ENCODE peak calls at places on chromosome 18, in ten cellular contexts. D is GM23338, E is AG04450, C is heart right ventricle, P is fibroblast of villous mesenchyme, Z is AG09309, G is OCI-LY7, S is uterus, J is A549, I is progenitor cell of endocrine pancreas. V is an unnamed sample.

GRCh38 chr18:26655614-26656400 is 107.5 kb upstream of the KCTD1 start:
- DNase-seq in J (peak), G (no peak), D (peak), P (peak), E (no peak), Z (no peak), S (peak), I (peak), C (peak), V (peak)

GRCh38 chr18:74456017-74456408 is 1.1 kb downstream of the DIPK1C start:
- DNase-seq in J (no peak), C (no peak), D (no peak), G (no peak), Z (no peak), P (no peak), S (no peak), E (no peak), I (no peak), V (no peak)

GRCh38 chr18:77087391-77088141 is 45.0 kb downstream of the MBP start:
- DNase-seq in J (no peak), P (peak), Z (no peak), G (no peak), S (peak), D (peak), I (peak), E (no peak), C (peak), V (peak)

GRCh38 chr18:32714571-32715148 is 58.2 kb downstream of the KLHL14 start:
- DNase-seq in D (peak), G (peak), P (peak), C (no peak), J (peak), Z (peak), S (no peak), I (peak), E (peak), V (no peak)

GRCh38 chr18:65352183-65352582 is 398.6 kb upstream of the CDH7 start:
- DNase-seq in I (no peak), Z (no peak), D (no peak), J (no peak), G (no peak), E (no peak), S (no peak), C (no peak), P (no peak), V (no peak)

GRCh38 chr18:9017900-9018217 is 84.6 kb upstream of the NDUFV2 start:
- DNase-seq in E (no peak), Z (no peak), S (no peak), G (no peak), I (no peak), C (no peak), D (no peak), P (no peak), J (no peak), V (no peak)

GRCh38 chr18:61635901-61636528 is 256.8 kb downstream of the RNF152 start:
- DNase-seq in C (peak), D (peak), I (peak), J (peak), E (peak), G (peak), S (peak), Z (peak), P (peak), V (peak)

GRCh38 chr18:59881728-59882685 is 17.8 kb upstream of the PMAIP1 start:
- DNase-seq in G (no peak), J (peak), Z (no peak), I (no peak), E (no peak), C (no peak), S (no peak), P (peak), D (no peak), V (no peak)

GRCh38 chr18:75475228-75475627 is 47.7 kb upstream of the SMIM21 start:
- DNase-seq in I (no peak), E (peak), G (no peak), Z (peak), P (peak), S (no peak), C (no peak), J (peak), D (no peak), V (no peak)

GRCh38 chr18:6088432-6088831 is 193.1 kb upstream of the TMEM200C start:
- DNase-seq in Z (no peak), G (no peak), D (no peak), S (no peak), I (no peak), C (no peak), J (no peak), E (no peak), P (no peak), V (no peak)

GRCh38 chr18:14577971-14578370 is 34.6 kb upstream of the POTEC start:
- DNase-seq in D (no peak), I (no peak), S (no peak), C (no peak), E (no peak), P (no peak), G (no peak), J (no peak), Z (peak), V (no peak)

GRCh38 chr18:58026395-58026794 is 17.6 kb upstream of the NEDD4L start:
- DNase-seq in G (no peak), J (no peak), C (no peak), P (no peak), Z (no peak), D (peak), E (no peak), I (no peak), S (no peak), V (no peak)

GRCh38 chr18:76416935-76417334 is 78.1 kb downstream of the ZNF516 start:
- DNase-seq in I (no peak), C (no peak), J (no peak), S (peak), P (peak), E (no peak), Z (peak), D (no peak), G (no peak), V (no peak)

GRCh38 chr18:38284992-38285391 is 719.4 kb upstream of the CELF4 start:
- DNase-seq in I (no peak), C (no peak), S (no peak), E (no peak), Z (no peak), J (no peak), D (no peak), P (no peak), G (no peak), V (no peak)

GRCh38 chr18:50009772-50010171 is 185.2 kb downstream of the MYO5B start:
- DNase-seq in J (peak), S (no peak), P (peak), D (peak), I (peak), C (peak), Z (no peak), E (no peak), G (peak), V (peak)

GRCh38 chr18:23689031-23689615 is at the start of gene LAMA3:
- DNase-seq in D (peak), J (peak), C (peak), G (no peak), P (peak), S (peak), Z (no peak), E (no peak), I (peak), V (peak)
- TF ChIP-seq CTCF in D (peak), J (peak), C (no peak), G (no peak), P (peak), S (peak), Z (peak), E (peak), I (no peak), V (peak)

GRCh38 chr18:31683106-31683505 is 1.3 kb downstream of the B4GALT6 start:
- DNase-seq in C (no peak), Z (no peak), G (no peak), E (no peak), J (no peak), S (no peak), D (no peak), I (no peak), P (no peak), V (no peak)

GRCh38 chr18:31678425-31678824 is 6.0 kb downstream of the B4GALT6 start:
- DNase-seq in J (no peak), I (no peak), E (no peak), S (no peak), P (no peak), D (no peak), G (no peak), Z (no peak), C (no peak), V (no peak)

GRCh38 chr18:31679133-31679731 is 5.1 kb downstream of the B4GALT6 start:
- DNase-seq in C (no peak), S (no peak), D (no peak), G (no peak), P (peak), E (no peak), I (no peak), Z (no peak), J (peak), V (no peak)

GRCh38 chr18:31679806-31680793 is 4.3 kb downstream of the B4GALT6 start:
- DNase-seq in J (no peak), D (no peak), I (no peak), Z (no peak), P (peak), S (no peak), C (no peak), E (no peak), G (no peak), V (no peak)

DNA sequence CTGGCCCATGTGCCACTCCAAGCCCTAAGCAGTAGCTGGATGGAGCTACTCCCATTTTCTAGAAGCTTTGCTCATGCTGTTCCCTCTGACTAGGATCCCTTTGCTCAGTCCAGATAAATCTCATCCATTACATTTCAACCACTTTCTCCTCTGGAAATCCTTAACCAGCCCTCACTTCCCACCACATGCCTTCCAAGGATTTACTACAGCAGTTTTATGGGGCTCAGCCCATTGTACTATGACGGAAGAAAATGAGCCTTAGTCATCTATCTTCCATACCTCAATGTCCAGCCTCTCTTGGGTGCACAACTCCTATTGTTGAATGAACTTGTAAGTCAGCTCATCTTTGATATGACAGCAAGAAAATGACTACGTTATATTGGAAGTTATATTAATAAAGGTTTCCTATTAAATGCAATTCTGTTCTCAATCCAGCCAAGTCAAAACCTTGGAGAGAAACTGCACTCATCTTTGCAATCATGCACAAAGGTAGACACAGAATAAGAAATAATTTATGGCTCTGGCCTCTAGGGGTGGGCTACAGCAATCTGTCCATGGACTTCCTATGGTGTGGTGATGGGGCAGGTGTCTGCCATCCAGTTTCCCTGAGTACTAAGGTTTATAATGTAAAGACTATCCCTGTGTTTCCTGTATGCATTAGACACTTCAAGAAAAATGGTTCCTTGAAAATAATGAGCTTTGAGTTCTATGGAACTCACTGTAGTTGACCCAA is 3.4 kb downstream of the B4GALT6 start:
- DNase-seq in P (peak), J (peak), G (peak), I (no peak), D (peak), Z (no peak), S (no peak), E (no peak), C (no peak), V (no peak)
- TF ChIP-seq CTCF in P (peak), J (no peak), G (peak), I (peak), D (peak), Z (no peak), S (no peak), E (no peak), C (no peak), V (no peak)

GRCh38 chr18:13216092-13216582 is 2.4 kb upstream of the LDLRAD4 start:
- DNase-seq in S (peak), G (peak), D (peak), Z (peak), P (peak), J (peak), C (peak), I (no peak), E (no peak), V (peak)

GRCh38 chr18:13217971-13218375 is 587 bp upstream of the LDLRAD4 start:
- DNase-seq in I (peak), Z (no peak), G (no peak), E (no peak), S (peak), P (no peak), D (peak), C (peak), J (no peak), V (no peak)

GRCh38 chr18:13217466-13217961 is 1.0 kb upstream of the LDLRAD4 start:
- DNase-seq in P (peak), I (peak), J (peak), E (no peak), D (peak), C (peak), Z (no peak), S (peak), G (no peak), V (peak)

GRCh38 chr18:13218376-13219011 is at the start of gene LDLRAD4:
- DNase-seq in S (peak), J (no peak), G (no peak), E (no peak), C (peak), D (peak), Z (no peak), I (peak), P (no peak), V (no peak)

GRCh38 chr18:13216732-13217465 is 1.7 kb upstream of the LDLRAD4 start:
- DNase-seq in S (peak), Z (no peak), G (no peak), C (peak), I (peak), J (no peak), E (no peak), P (no peak), D (peak), V (no peak)
- TF ChIP-seq CTCF in S (no peak), Z (no peak), G (no peak), C (peak), I (peak), J (peak), E (no peak), P (peak), D (no peak), V (peak)

DNA sequence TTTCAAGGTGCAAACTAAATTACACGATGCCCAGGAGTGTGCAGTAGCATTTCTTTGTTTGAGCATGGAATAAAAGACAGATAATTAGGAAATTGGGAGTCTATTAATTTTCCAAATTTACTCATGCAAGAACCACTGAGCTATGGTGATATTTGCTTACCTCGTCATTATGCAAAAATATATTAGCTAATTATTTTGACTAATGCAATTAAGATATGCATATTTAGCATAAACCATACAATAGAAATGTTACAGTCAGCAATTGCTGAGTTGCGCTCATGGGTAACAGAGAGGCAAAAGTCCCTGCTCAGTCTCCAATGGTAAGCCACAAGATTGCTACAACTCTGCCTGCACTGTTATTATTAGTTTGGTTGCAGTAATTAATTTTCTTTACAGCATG is 342.0 kb downstream of the TXNL1 start:
- DNase-seq in Z (no peak), D (no peak), P (no peak), G (no peak), I (no peak), C (no peak), E (no peak), S (no peak), J (no peak), V (no peak)
- TF ChIP-seq CTCF in Z (no peak), D (no peak), P (no peak), G (no peak), I (no peak), C (no peak), E (no peak), S (no peak), J (no peak), V (no peak)

GRCh38 chr18:54224379-54225014 is at the start of gene MBD2:
- DNase-seq in I (peak), G (peak), E (peak), J (peak), D (peak), S (peak), Z (peak), C (peak), P (peak), V (peak)

GRCh38 chr18:54220406-54220805 is 4.1 kb downstream of the MBD2 start:
- DNase-seq in D (no peak), E (no peak), S (no peak), C (no peak), J (no peak), P (no peak), Z (no peak), G (peak), I (no peak), V (no peak)

GRCh38 chr18:54222922-54223567 is 1.4 kb downstream of the MBD2 start:
- DNase-seq in C (no peak), Z (no peak), E (no peak), I (no peak), J (peak), D (no peak), S (no peak), P (no peak), G (peak), V (no peak)

GRCh38 chr18:54228364-54228763 is 3.9 kb upstream of the MBD2 start:
- DNase-seq in P (no peak), C (no peak), E (no peak), I (no peak), S (no peak), Z (no peak), G (no peak), J (no peak), D (no peak), V (no peak)

DNA sequence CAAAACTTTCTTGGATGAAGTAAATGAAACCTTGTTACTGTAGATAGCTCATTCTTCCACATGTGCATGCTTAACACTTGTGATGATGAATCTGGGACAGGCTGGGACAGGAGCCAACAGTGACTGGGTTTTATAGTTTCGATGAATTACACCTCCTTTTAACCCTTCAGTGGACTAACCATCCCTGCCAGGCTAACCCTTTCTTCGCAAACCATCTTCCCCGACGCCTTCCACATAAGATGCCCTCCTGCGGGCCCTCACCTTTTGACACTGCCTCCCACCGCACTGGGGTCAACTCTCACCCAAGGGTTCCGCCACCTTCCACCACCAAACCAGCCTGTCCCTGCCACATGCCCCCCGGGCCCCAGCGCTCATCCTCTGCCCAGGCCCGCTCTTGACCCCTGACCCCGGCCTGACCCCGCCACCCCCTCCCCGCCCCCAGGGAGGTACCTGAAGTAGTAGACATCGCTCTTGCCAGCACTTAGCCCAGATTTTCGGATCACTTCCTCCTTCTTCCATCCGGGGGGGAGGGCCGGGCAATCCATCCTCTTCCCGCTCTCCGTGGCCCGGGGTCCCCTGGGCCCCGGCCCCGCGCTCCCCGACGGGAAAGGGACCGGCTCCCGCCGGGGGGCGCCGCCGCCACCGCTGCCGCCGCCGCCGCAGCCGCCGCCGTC is 764 bp downstream of the MBD2 start:
- DNase-seq in J (peak), C (peak), D (peak), S (peak), E (peak), Z (peak), G (peak), I (no peak), P (peak), V (peak)
- TF ChIP-seq CTCF in J (no peak), C (no peak), D (no peak), S (no peak), E (no peak), Z (no peak), G (peak), I (no peak), P (no peak), V (no peak)